ENCODE peak calls at places on chromosomes 13 and 19, in six cellular contexts. I is activated naive CD4-positive, alpha-beta T cell; E is NT2/D1; F is CD8-positive, alpha-beta T cell; W is endothelial cell; T is left ventricle myocardium superior. C is an unnamed sample.
A peak's percentile ranks its signal among the peaks of the same experiment; 100 is the strongest.

GRCh38 chr13:35157143-35157755 is 215.2 kb downstream of the NBEA start:
- DNase-seq in E (no peak), I (no peak), W (peak; percentile 48), F (no peak), T (no peak), C (peak; percentile 18)

GRCh38 chr13:32153056-32153455 is 121.5 kb downstream of the FRY start:
- DNase-seq in W (no peak), F (no peak), I (no peak), T (no peak), E (no peak), C (no peak)

GRCh38 chr19:6239871-6240676 is 39.7 kb downstream of the MLLT1 start:
- DNase-seq in E (no peak), T (no peak), F (no peak), I (no peak), W (no peak), C (no peak)

GRCh38 chr19:7544626-7545025 is 9.1 kb downstream of the PNPLA6 start:
- DNase-seq in F (no peak), T (no peak), E (no peak), I (no peak), W (no peak), C (no peak)

GRCh38 chr19:17063412-17063811 is 11.8 kb downstream of the HAUS8 start:
- DNase-seq in T (no peak), W (no peak), I (no peak), F (no peak), E (no peak), C (no peak)

GRCh38 chr13:111204438-111205177 is 89.5 kb downstream of the ARHGEF7 start:
- DNase-seq in I (no peak), T (peak; percentile 71), E (no peak), W (no peak), F (no peak), C (no peak)

GRCh38 chr13:107450426-107450825 is 764.9 kb downstream of the LIG4 start:
- DNase-seq in I (no peak), T (no peak), F (no peak), W (no peak), E (no peak), C (no peak)

GRCh38 chr13:30884543-30884942 is 21.5 kb upstream of the MEDAG start:
- DNase-seq in T (no peak), W (no peak), F (no peak), E (no peak), I (no peak), C (no peak)

GRCh38 chr13:101053289-101053688 is 363.0 kb downstream of the NALCN start:
- DNase-seq in T (no peak), F (no peak), E (no peak), W (no peak), I (no peak), C (no peak)

GRCh38 chr19:4543856-4544647 is 4.2 kb upstream of the LRG1 start:
- DNase-seq in T (no peak), F (no peak), I (no peak), W (no peak), E (no peak), C (no peak)

GRCh38 chr19:2375341-2376121 is 15.5 kb downstream of the TMPRSS9 start:
- DNase-seq in F (no peak), E (no peak), I (no peak), T (no peak), W (no peak), C (no peak)

GRCh38 chr13:114072421-114072820 is 60.0 kb downstream of the RASA3 start:
- DNase-seq in F (no peak), W (no peak), I (no peak), T (no peak), E (no peak), C (no peak)

GRCh38 chr19:18173054-18173571 is 500 bp upstream of the IFI30 start:
- DNase-seq in T (peak; percentile 75), W (no peak), I (no peak), E (no peak), F (no peak), C (peak; percentile 57)

GRCh38 chr13:71115301-71115700 is 751.7 kb downstream of the DACH1 start:
- DNase-seq in I (no peak), F (no peak), T (no peak), E (no peak), W (no peak), C (no peak)

GRCh38 chr19:28495046-28495445 is 717.9 kb downstream of the UQCRFS1 start:
- DNase-seq in E (no peak), W (no peak), T (no peak), I (no peak), F (no peak), C (no peak)

GRCh38 chr19:38736036-38736412 is 8.2 kb downstream of the CAPN12 start:
- DNase-seq in E (no peak), W (peak; percentile 47), T (peak; percentile 68), I (peak; percentile 41), F (peak; percentile 52), C (peak; percentile 69)

GRCh38 chr19:811007-811434 is 10.7 kb downstream of the PLPPR3 start:
- DNase-seq in W (no peak), F (no peak), I (no peak), T (no peak), E (no peak), C (no peak)

GRCh38 chr19:2546128-2547032 is 70.5 kb downstream of the GADD45B start:
- DNase-seq in T (peak; percentile 92), F (no peak), E (no peak), I (no peak), W (no peak), C (peak; percentile 64)

GRCh38 chr19:50723069-50723468 is at the start of gene CLEC11A:
- DNase-seq in T (peak; percentile 78), I (no peak), W (no peak), E (no peak), F (no peak), C (peak; percentile 38)

GRCh38 chr13:92260363-92260762 is 861.9 kb downstream of the GPC5 start:
- DNase-seq in I (no peak), F (no peak), T (no peak), E (no peak), W (no peak), C (no peak)

GRCh38 chr13:73060251-73061160 is 1.7 kb downstream of the KLF5 start:
- DNase-seq in W (no peak), T (peak; percentile 41), F (no peak), E (no peak), I (no peak), C (no peak)

GRCh38 chr13:101325423-101325822 is 90.9 kb downstream of the NALCN start:
- DNase-seq in I (no peak), E (no peak), T (no peak), F (no peak), W (no peak), C (no peak)

GRCh38 chr19:4052993-4053422 is 13.7 kb downstream of the ZBTB7A start:
- DNase-seq in T (no peak), I (no peak), E (no peak), F (no peak), W (no peak), C (peak; percentile 76)

GRCh38 chr19:58450836-58451357 is 525 bp upstream of the ZNF324B start:
- DNase-seq in F (no peak), I (no peak), E (no peak), W (no peak), T (no peak), C (peak; percentile 41)

GRCh38 chr13:110138009-110138699 is 168.8 kb downstream of the COL4A1 start:
- DNase-seq in I (peak; percentile 15), T (peak; percentile 79), F (peak; percentile 49), W (peak; percentile 36), E (no peak), C (peak; percentile 49)

GRCh38 chr19:40605201-40605971 is 4.2 kb downstream of the LTBP4 start:
- DNase-seq in E (no peak), W (peak; percentile 48), I (peak; percentile 76), F (peak; percentile 76), T (peak; percentile 85), C (peak; percentile 93)

GRCh38 chr13:110197471-110197870 is 109.5 kb downstream of the COL4A1 start:
- DNase-seq in I (no peak), E (no peak), T (no peak), W (no peak), F (no peak), C (no peak)

C was measured in transverse colon.